ENCODE peak calls at places on chromosome 3, in ten cellular contexts. One of them, this sample, is unnamed.

GRCh38 chr3:138066383-138066782 is 49.0 kb downstream of the DZIP1L start:
- DNase-seq in HFFc6: no peak
- DNase-seq in cardiac muscle cell: no peak
- DNase-seq in amniotic epithelial cell: no peak
- DNase-seq in AG08396: no peak
- DNase-seq in NCI-H345: no peak
- DNase-seq in astrocyte of the cerebellum: no peak
- DNase-seq in HEK293T: no peak
- DNase-seq in MV-4-11: peak; percentile 32
- DNase-seq in ACHN: no peak
- DNase-seq in this sample: no peak

GRCh38 chr3:144362126-144362525 is 390.5 kb downstream of the DIPK2A start:
- DNase-seq in NCI-H345: no peak
- DNase-seq in cardiac muscle cell: no peak
- DNase-seq in ACHN: no peak
- DNase-seq in HFFc6: no peak
- DNase-seq in amniotic epithelial cell: peak; percentile 42
- DNase-seq in HEK293T: no peak
- DNase-seq in astrocyte of the cerebellum: no peak
- DNase-seq in AG08396: peak; percentile 7
- DNase-seq in MV-4-11: no peak
- DNase-seq in this sample: no peak

GRCh38 chr3:113035387-113035982 is 44.7 kb downstream of the GTPBP8 start:
- DNase-seq in cardiac muscle cell: peak; percentile 74
- DNase-seq in AG08396: peak; percentile 72
- DNase-seq in ACHN: peak; percentile 60
- DNase-seq in amniotic epithelial cell: peak; percentile 58
- DNase-seq in HFFc6: peak; percentile 51
- DNase-seq in MV-4-11: peak; percentile 35
- DNase-seq in astrocyte of the cerebellum: no peak
- DNase-seq in HEK293T: peak; percentile 73
- DNase-seq in NCI-H345: peak; percentile 41
- DNase-seq in this sample: no peak

GRCh38 chr3:100150583-100150982 is 36.3 kb upstream of the FILIP1L start:
- DNase-seq in ACHN: no peak
- DNase-seq in HFFc6: no peak
- DNase-seq in MV-4-11: no peak
- DNase-seq in AG08396: peak; percentile 13
- DNase-seq in astrocyte of the cerebellum: no peak
- DNase-seq in cardiac muscle cell: peak; percentile 50
- DNase-seq in NCI-H345: no peak
- DNase-seq in HEK293T: no peak
- DNase-seq in amniotic epithelial cell: no peak
- DNase-seq in this sample: no peak

GRCh38 chr3:126961791-126962461 is 21.0 kb upstream of the PLXNA1 start:
- DNase-seq in NCI-H345: no peak
- DNase-seq in astrocyte of the cerebellum: no peak
- DNase-seq in amniotic epithelial cell: no peak
- DNase-seq in AG08396: no peak
- DNase-seq in cardiac muscle cell: no peak
- DNase-seq in HEK293T: no peak
- DNase-seq in MV-4-11: no peak
- DNase-seq in HFFc6: no peak
- DNase-seq in ACHN: no peak
- DNase-seq in this sample: peak; percentile 65

GRCh38 chr3:131143802-131144201 is 117.1 kb downstream of the NEK11 start:
- DNase-seq in amniotic epithelial cell: no peak
- DNase-seq in NCI-H345: no peak
- DNase-seq in HFFc6: no peak
- DNase-seq in astrocyte of the cerebellum: no peak
- DNase-seq in MV-4-11: no peak
- DNase-seq in ACHN: no peak
- DNase-seq in cardiac muscle cell: no peak
- DNase-seq in AG08396: no peak
- DNase-seq in HEK293T: no peak
- DNase-seq in this sample: no peak

GRCh38 chr3:8593022-8593817 is 51.4 kb downstream of the SSUH2 start:
- DNase-seq in MV-4-11: no peak
- DNase-seq in cardiac muscle cell: peak; percentile 42
- DNase-seq in amniotic epithelial cell: no peak
- DNase-seq in HFFc6: no peak
- DNase-seq in astrocyte of the cerebellum: no peak
- DNase-seq in NCI-H345: no peak
- DNase-seq in AG08396: no peak
- DNase-seq in ACHN: no peak
- DNase-seq in HEK293T: no peak
- DNase-seq in this sample: no peak

GRCh38 chr3:177764377-177764912 is 567.2 kb upstream of the TBL1XR1 start:
- DNase-seq in AG08396: no peak
- DNase-seq in MV-4-11: no peak
- DNase-seq in HFFc6: no peak
- DNase-seq in NCI-H345: no peak
- DNase-seq in astrocyte of the cerebellum: no peak
- DNase-seq in amniotic epithelial cell: no peak
- DNase-seq in HEK293T: no peak
- DNase-seq in cardiac muscle cell: peak; percentile 67
- DNase-seq in ACHN: no peak
- DNase-seq in this sample: no peak

GRCh38 chr3:151093905-151094304 is 8.4 kb downstream of the MED12L start:
- DNase-seq in ACHN: no peak
- DNase-seq in AG08396: no peak
- DNase-seq in amniotic epithelial cell: no peak
- DNase-seq in NCI-H345: no peak
- DNase-seq in cardiac muscle cell: no peak
- DNase-seq in HEK293T: no peak
- DNase-seq in HFFc6: no peak
- DNase-seq in astrocyte of the cerebellum: no peak
- DNase-seq in MV-4-11: peak; percentile 31
- DNase-seq in this sample: no peak

GRCh38 chr3:57696861-57697321 is 4.0 kb upstream of the DENND6A start:
- DNase-seq in astrocyte of the cerebellum: no peak
- DNase-seq in NCI-H345: no peak
- DNase-seq in HEK293T: no peak
- DNase-seq in HFFc6: no peak
- DNase-seq in ACHN: no peak
- DNase-seq in amniotic epithelial cell: peak; percentile 63
- DNase-seq in MV-4-11: peak; percentile 69
- DNase-seq in cardiac muscle cell: no peak
- DNase-seq in AG08396: no peak
- DNase-seq in this sample: no peak

GRCh38 chr3:87313641-87314040 is 37.3 kb upstream of the POU1F1 start:
- DNase-seq in AG08396: no peak
- DNase-seq in amniotic epithelial cell: no peak
- DNase-seq in HFFc6: no peak
- DNase-seq in HEK293T: no peak
- DNase-seq in ACHN: no peak
- DNase-seq in cardiac muscle cell: no peak
- DNase-seq in astrocyte of the cerebellum: no peak
- DNase-seq in NCI-H345: no peak
- DNase-seq in MV-4-11: no peak
- DNase-seq in this sample: no peak

GRCh38 chr3:25581823-25582222 is 82.9 kb downstream of the TOP2B start:
- DNase-seq in astrocyte of the cerebellum: no peak
- DNase-seq in ACHN: no peak
- DNase-seq in HEK293T: no peak
- DNase-seq in MV-4-11: no peak
- DNase-seq in AG08396: no peak
- DNase-seq in amniotic epithelial cell: no peak
- DNase-seq in NCI-H345: no peak
- DNase-seq in cardiac muscle cell: no peak
- DNase-seq in HFFc6: no peak
- DNase-seq in this sample: no peak

GRCh38 chr3:131402391-131403039 is 20.9 kb downstream of the NUDT16 start:
- DNase-seq in amniotic epithelial cell: peak; percentile 60
- DNase-seq in NCI-H345: no peak
- DNase-seq in astrocyte of the cerebellum: peak; percentile 23
- DNase-seq in HFFc6: peak; percentile 54
- DNase-seq in HEK293T: no peak
- DNase-seq in cardiac muscle cell: peak; percentile 26
- DNase-seq in AG08396: no peak
- DNase-seq in ACHN: no peak
- DNase-seq in MV-4-11: peak; percentile 66
- DNase-seq in this sample: no peak

GRCh38 chr3:154745925-154746324 is 315.9 kb upstream of the GPR149 start:
- DNase-seq in NCI-H345: no peak
- DNase-seq in ACHN: no peak
- DNase-seq in AG08396: no peak
- DNase-seq in MV-4-11: no peak
- DNase-seq in HEK293T: no peak
- DNase-seq in amniotic epithelial cell: no peak
- DNase-seq in cardiac muscle cell: no peak
- DNase-seq in astrocyte of the cerebellum: no peak
- DNase-seq in HFFc6: no peak
- DNase-seq in this sample: no peak

GRCh38 chr3:56055616-56056350 is 412.5 kb downstream of the ERC2 start:
- DNase-seq in amniotic epithelial cell: peak; percentile 27
- DNase-seq in ACHN: no peak
- DNase-seq in cardiac muscle cell: peak; percentile 6
- DNase-seq in MV-4-11: no peak
- DNase-seq in HFFc6: no peak
- DNase-seq in astrocyte of the cerebellum: peak; percentile 13
- DNase-seq in AG08396: no peak
- DNase-seq in HEK293T: no peak
- DNase-seq in NCI-H345: no peak
- DNase-seq in this sample: no peak

GRCh38 chr3:146380052-146380451 is 89.3 kb downstream of the PLSCR2 start:
- DNase-seq in HFFc6: no peak
- DNase-seq in MV-4-11: no peak
- DNase-seq in AG08396: no peak
- DNase-seq in cardiac muscle cell: no peak
- DNase-seq in astrocyte of the cerebellum: no peak
- DNase-seq in ACHN: no peak
- DNase-seq in NCI-H345: no peak
- DNase-seq in amniotic epithelial cell: no peak
- DNase-seq in HEK293T: no peak
- DNase-seq in this sample: no peak

GRCh38 chr3:81245043-81245442 is 516.4 kb downstream of the GBE1 start:
- DNase-seq in MV-4-11: no peak
- DNase-seq in astrocyte of the cerebellum: no peak
- DNase-seq in ACHN: no peak
- DNase-seq in HFFc6: no peak
- DNase-seq in AG08396: no peak
- DNase-seq in cardiac muscle cell: peak; percentile 59
- DNase-seq in amniotic epithelial cell: peak; percentile 0
- DNase-seq in NCI-H345: no peak
- DNase-seq in HEK293T: no peak
- DNase-seq in this sample: no peak

GRCh38 chr3:16140116-16140893 is 34.2 kb upstream of the GALNT15 start:
- DNase-seq in HEK293T: no peak
- DNase-seq in NCI-H345: no peak
- DNase-seq in amniotic epithelial cell: peak; percentile 85
- DNase-seq in AG08396: peak; percentile 49
- DNase-seq in cardiac muscle cell: peak; percentile 96
- DNase-seq in MV-4-11: no peak
- DNase-seq in ACHN: no peak
- DNase-seq in astrocyte of the cerebellum: peak; percentile 98
- DNase-seq in HFFc6: peak; percentile 69
- DNase-seq in this sample: no peak

GRCh38 chr3:78737988-78738387 is 1029.8 kb downstream of the ROBO1 start:
- DNase-seq in HFFc6: no peak
- DNase-seq in MV-4-11: no peak
- DNase-seq in cardiac muscle cell: peak; percentile 55
- DNase-seq in NCI-H345: peak; percentile 6
- DNase-seq in ACHN: no peak
- DNase-seq in amniotic epithelial cell: no peak
- DNase-seq in astrocyte of the cerebellum: no peak
- DNase-seq in AG08396: no peak
- DNase-seq in HEK293T: no peak
- DNase-seq in this sample: no peak

This sample was measured in suprapubic skin.